ENCODE peak calls at places on chromosomes 2 and 18, in ten cellular contexts. E is small intestine; Z is neural progenitor cell; T is fibroblast of lung; S is transverse colon; V is pancreas; H is CD4-positive, CD25-positive, alpha-beta regulatory T cell; Y is SJSA1; F is mesenchymal stem cell; M is right cardiac atrium. P is an unnamed sample.

GRCh38 chr2:144334551-144334950 is 185.4 kb downstream of the ZEB2 start:
- DNase-seq in E (no peak), Z (no peak), T (no peak), S (no peak), V (no peak), H (no peak), Y (no peak), F (no peak), M (no peak), P (no peak)

GRCh38 chr2:158815650-158816049 is 20.5 kb downstream of the DAPL1 start:
- DNase-seq in E (no peak), Z (no peak), T (no peak), S (no peak), V (no peak), H (no peak), Y (no peak), F (no peak), M (no peak), P (no peak)

GRCh38 chr18:47780011-47780725 is 150.3 kb downstream of the SMAD2 start:
- DNase-seq in E (no peak), Z (no peak), T (no peak), S (no peak), V (no peak), H (no peak), Y (no peak), F (no peak), M (no peak), P (no peak)

GRCh38 chr2:120052597-120052996 is 39.7 kb downstream of the EPB41L5 start:
- DNase-seq in E (no peak), Z (no peak), T (no peak), S (no peak), V (no peak), H (no peak), Y (peak), F (peak), M (no peak), P (no peak)

GRCh38 chr2:231900975-231901374 is 25.2 kb downstream of the NPPC start:
- DNase-seq in E (no peak), Z (peak), T (no peak), S (no peak), V (no peak), H (no peak), Y (no peak), F (no peak), M (no peak), P (no peak)

GRCh38 chr2:220188031-220188430 is 560.6 kb downstream of the SLC4A3 start:
- DNase-seq in E (no peak), Z (no peak), T (peak), S (no peak), V (no peak), H (no peak), Y (peak), F (peak), M (no peak), P (no peak)

GRCh38 chr2:124112966-124113365 is 87.9 kb downstream of the CNTNAP5 start:
- DNase-seq in E (no peak), Z (no peak), T (peak), S (no peak), V (no peak), H (no peak), Y (no peak), F (no peak), M (no peak), P (no peak)

GRCh38 chr2:217325810-217326209 is 465.9 kb upstream of the TNP1 start:
- DNase-seq in E (no peak), Z (no peak), T (no peak), S (no peak), V (no peak), H (no peak), Y (no peak), F (no peak), M (no peak), P (no peak)

GRCh38 chr2:64574871-64575270 is 50.7 kb downstream of the AFTPH start:
- DNase-seq in E (no peak), Z (no peak), T (no peak), S (no peak), V (no peak), H (no peak), Y (no peak), F (no peak), M (no peak), P (no peak)

GRCh38 chr2:215320679-215321078 is 8.8 kb downstream of the ATIC start:
- DNase-seq in E (no peak), Z (no peak), T (no peak), S (no peak), V (no peak), H (no peak), Y (no peak), F (no peak), M (no peak), P (no peak)

DNA sequence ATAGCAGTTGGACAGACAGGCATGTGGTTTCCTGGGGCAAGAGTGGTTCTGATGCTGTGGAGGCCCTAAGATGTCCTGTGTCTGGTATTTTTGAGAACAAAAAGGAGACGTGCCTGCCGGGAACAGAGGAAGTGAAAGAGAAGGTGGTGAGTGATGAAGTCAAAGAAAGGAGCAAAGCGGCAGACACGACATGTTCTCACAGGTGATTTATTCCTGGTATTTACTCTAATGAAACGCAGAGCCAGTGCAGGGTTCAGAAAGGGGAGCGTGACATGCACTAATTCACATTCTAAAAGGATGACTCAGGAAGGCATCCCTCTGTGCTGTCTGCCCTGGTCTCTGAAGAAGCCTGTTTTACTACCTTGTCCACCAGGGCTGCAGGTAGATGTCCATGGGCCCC is 211.0 kb downstream of the KCNE4 start:
- DNase-seq in E (no peak), Z (no peak), T (no peak), S (no peak), V (no peak), H (no peak), Y (no peak), F (peak), M (no peak), P (no peak)
- H3K27ac ChIP-seq in E (no peak), Z (no peak), T (no peak), S (no peak), V (no peak), H (no peak), Y (no peak), F (peak), M (no peak), P (no peak)

GRCh38 chr2:171521361-171522056 is 765 bp upstream of the CYBRD1 start:
- DNase-seq in E (peak), Z (no peak), T (no peak), S (no peak), V (no peak), H (no peak), Y (no peak), F (no peak), M (no peak), P (no peak)
- H3K27ac ChIP-seq in E (peak), Z (no peak), T (peak), S (peak), V (no peak), H (no peak), Y (peak), F (peak), M (peak), P (peak)

DNA sequence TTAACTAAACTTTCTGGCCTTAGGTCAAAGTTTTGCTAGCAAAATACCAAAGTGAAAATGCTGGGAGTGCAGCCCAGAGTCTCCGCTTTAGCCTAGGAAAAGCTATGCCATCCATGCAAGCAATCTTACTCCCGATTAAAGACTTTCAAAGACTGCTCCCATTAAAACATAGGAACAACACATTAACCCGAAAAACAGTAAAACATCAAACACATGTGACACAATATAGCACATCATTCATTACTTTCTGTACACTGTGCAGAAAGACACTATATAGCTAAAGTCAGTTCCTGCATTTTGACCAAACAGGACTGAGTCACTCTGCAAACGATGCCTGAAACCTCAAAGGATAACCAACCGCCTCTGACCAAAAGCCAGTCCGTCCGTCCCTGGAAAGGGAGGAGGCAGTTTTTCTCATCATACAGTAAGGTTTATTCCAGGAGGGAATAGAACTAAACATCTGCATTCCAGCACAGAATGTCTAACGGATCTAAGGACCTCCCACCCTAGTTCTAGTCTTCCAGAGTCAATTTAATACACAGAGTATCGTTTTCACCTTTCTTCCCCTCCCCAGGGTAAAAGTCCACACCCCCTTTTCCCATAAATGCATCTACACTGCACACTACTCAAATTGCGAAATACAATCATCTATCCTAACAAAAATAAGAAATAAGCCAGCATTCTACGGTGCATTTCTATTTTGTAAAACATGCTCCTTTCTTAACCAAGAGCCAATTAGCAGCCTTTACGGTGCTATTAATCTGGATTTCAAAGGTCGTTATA is 1.7 kb downstream of the ROCK2 start:
- DNase-seq in E (peak), Z (peak), T (peak), S (peak), V (peak), H (no peak), Y (peak), F (peak), M (no peak), P (no peak)
- H3K27ac ChIP-seq in E (peak), Z (no peak), T (peak), S (peak), V (no peak), H (no peak), Y (peak), F (peak), M (peak), P (peak)

GRCh38 chr2:235553291-235553690 is 59.4 kb downstream of the AGAP1 start:
- DNase-seq in E (no peak), Z (no peak), T (no peak), S (no peak), V (no peak), H (no peak), Y (no peak), F (no peak), M (no peak), P (no peak)

GRCh38 chr2:235554385-235554784 is 60.5 kb downstream of the AGAP1 start:
- DNase-seq in E (no peak), Z (no peak), T (no peak), S (no peak), V (no peak), H (no peak), Y (no peak), F (no peak), M (no peak), P (no peak)

GRCh38 chr2:235552671-235553070 is 58.8 kb downstream of the AGAP1 start:
- DNase-seq in E (no peak), Z (no peak), T (no peak), S (no peak), V (no peak), H (no peak), Y (no peak), F (no peak), M (no peak), P (no peak)

GRCh38 chr2:235554936-235555335 is 61.1 kb downstream of the AGAP1 start:
- DNase-seq in E (no peak), Z (no peak), T (no peak), S (no peak), V (no peak), H (no peak), Y (no peak), F (no peak), M (no peak), P (no peak)

DNA sequence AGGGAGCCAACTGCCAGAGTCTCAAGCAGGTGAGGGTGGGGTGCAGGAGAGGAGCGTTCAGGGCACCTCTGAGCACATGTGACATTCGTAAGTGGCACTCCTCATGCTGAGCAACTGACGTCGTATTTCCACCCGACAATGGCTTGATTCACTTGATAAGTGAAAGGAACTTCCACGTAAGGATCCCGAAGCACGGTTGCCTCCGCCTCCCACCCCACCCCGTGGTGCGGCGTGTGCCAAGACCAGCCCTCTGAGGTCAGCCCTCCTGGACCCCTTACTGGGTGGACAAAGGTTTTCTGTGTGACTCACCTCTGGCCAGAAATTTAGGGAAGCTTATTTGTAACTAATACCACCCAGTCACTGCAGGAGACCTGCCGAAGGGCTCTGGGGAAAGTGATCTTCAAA is 59.9 kb downstream of the AGAP1 start:
- DNase-seq in E (peak), Z (no peak), T (no peak), S (peak), V (peak), H (no peak), Y (no peak), F (no peak), M (no peak), P (no peak)
- H3K27ac ChIP-seq in E (no peak), Z (no peak), T (no peak), S (peak), V (no peak), H (no peak), Y (no peak), F (no peak), M (no peak), P (no peak)

GRCh38 chr2:38129987-38130386 is 54.0 kb upstream of the CYP1B1 start:
- DNase-seq in E (no peak), Z (no peak), T (peak), S (no peak), V (no peak), H (no peak), Y (no peak), F (peak), M (peak), P (no peak)
- H3K27ac ChIP-seq in E (no peak), Z (no peak), T (no peak), S (no peak), V (no peak), H (no peak), Y (no peak), F (no peak), M (peak), P (no peak)

DNA sequence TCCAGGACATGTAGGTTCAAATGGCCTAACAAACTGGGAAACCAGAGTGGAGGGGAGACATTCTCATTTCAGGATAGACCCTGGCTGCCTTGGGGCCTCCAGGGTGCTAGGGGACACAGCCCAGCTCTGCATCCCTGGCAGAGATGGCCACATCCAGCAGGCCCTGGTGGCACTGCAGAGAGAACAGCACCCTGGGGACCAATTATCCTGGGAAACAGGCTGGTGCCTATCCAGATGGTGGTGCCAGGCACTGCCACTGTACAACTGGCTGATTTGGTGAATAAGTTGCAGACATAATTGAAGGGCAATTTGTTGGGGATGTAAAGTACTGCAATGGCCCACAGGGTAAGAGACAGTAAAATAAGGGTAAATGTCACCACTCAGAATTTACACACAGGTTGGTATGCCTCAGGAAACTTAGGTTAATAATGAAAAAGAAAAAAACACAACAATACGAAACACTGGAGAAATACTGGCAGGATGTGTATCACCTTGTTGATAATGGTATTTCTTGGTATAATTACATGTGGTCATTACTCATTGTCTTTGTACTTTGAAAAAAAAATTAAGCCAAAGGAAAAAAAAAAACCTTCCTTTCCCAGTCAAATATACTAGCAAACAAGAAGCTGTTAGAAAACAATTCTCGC is 12.8 kb upstream of the SFTPB start:
- DNase-seq in E (no peak), Z (no peak), T (no peak), S (no peak), V (no peak), H (no peak), Y (no peak), F (no peak), M (no peak), P (no peak)
- H3K27ac ChIP-seq in E (no peak), Z (no peak), T (no peak), S (no peak), V (no peak), H (no peak), Y (no peak), F (no peak), M (no peak), P (no peak)

DNA sequence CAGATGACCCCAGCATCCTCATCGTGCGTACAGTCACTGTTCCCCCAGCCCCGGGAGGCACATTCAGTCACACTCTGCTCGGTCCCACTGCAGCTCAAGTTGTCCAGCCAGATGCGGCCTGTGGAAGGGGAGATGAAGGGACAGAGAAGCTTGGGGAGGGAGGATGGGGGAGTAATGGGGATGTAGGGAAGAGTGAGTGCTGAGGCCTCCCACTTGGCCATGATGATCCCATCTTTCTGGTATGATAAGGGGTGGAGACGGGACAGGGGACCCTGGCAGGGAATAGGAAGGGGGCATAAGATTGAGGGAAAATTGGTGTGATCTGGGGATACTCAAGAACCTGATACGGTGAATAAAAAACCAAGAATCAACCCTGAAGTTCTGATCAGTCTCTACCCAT is 3.5 kb downstream of the LOXL3 start:
- DNase-seq in E (no peak), Z (no peak), T (no peak), S (no peak), V (no peak), H (no peak), Y (no peak), F (no peak), M (no peak), P (no peak)
- H3K27ac ChIP-seq in E (no peak), Z (no peak), T (no peak), S (no peak), V (no peak), H (no peak), Y (no peak), F (no peak), M (no peak), P (no peak)

GRCh38 chr2:237479747-237480146 is 7.3 kb upstream of the MLPH start:
- DNase-seq in E (no peak), Z (no peak), T (no peak), S (no peak), V (no peak), H (no peak), Y (no peak), F (no peak), M (no peak), P (no peak)

GRCh38 chr2:237478969-237479368 is 8.1 kb upstream of the MLPH start:
- DNase-seq in E (no peak), Z (no peak), T (no peak), S (no peak), V (no peak), H (no peak), Y (no peak), F (no peak), M (no peak), P (no peak)

GRCh38 chr2:237475704-237476107 is 11.3 kb upstream of the MLPH start:
- DNase-seq in E (peak), Z (no peak), T (no peak), S (no peak), V (no peak), H (no peak), Y (no peak), F (peak), M (peak), P (no peak)

GRCh38 chr2:237480988-237481387 is 6.1 kb upstream of the MLPH start:
- DNase-seq in E (no peak), Z (no peak), T (no peak), S (no peak), V (no peak), H (no peak), Y (no peak), F (no peak), M (no peak), P (no peak)

DNA sequence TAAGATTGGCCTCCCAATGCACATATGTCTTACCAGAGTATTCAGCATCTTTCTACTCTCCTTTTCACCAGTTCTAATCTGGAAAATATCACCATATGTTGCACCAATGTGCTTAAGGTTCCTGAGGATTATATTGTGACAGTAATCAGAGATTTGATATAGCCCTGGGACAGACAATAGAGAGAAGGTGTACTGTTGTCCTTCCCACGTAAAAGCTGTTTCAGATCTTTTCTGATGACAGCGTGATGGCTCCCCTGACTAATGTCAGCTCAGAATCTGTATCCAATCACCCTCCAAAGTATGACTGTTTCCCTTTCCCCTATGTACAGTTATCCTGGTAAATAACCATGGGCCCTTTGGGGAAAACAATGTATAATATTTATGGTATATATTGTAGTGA is 9.0 kb upstream of the MLPH start:
- DNase-seq in E (no peak), Z (no peak), T (no peak), S (no peak), V (no peak), H (no peak), Y (no peak), F (no peak), M (no peak), P (no peak)
- H3K27ac ChIP-seq in E (no peak), Z (no peak), T (no peak), S (no peak), V (no peak), H (no peak), Y (no peak), F (no peak), M (no peak), P (no peak)

GRCh38 chr2:134257965-134258683 is 4.3 kb downstream of the MGAT5 start:
- DNase-seq in E (no peak), Z (no peak), T (no peak), S (no peak), V (no peak), H (no peak), Y (no peak), F (no peak), M (no peak), P (no peak)
- H3K27ac ChIP-seq in E (peak), Z (no peak), T (no peak), S (peak), V (no peak), H (no peak), Y (no peak), F (no peak), M (peak), P (no peak)

P was measured in CD8-positive, alpha-beta memory T cell.